ENCODE peak calls at places on chromosome 15, in nine cellular contexts. T is HL-60; E is breast epithelium; K is GM12878; O is PC-3; Q is endothelial cell of umbilical vein; G is heart right ventricle; C is activated CD8-positive, alpha-beta T cell treated with anti-CD3 and anti-CD28 coated beads for 36 hours; Y is B cell. R is an unnamed sample.

GRCh38 chr15:76973906-76974305 is 21.0 kb upstream of the PSTPIP1 start:
- DNase-seq in T (no peak), G (no peak), K (no peak), C (no peak), E (no peak), Q (no peak), O (no peak), Y (no peak), R (no peak)

GRCh38 chr15:31062310-31062964 is 39.1 kb downstream of the TRPM1 start:
- DNase-seq in T (no peak), G (no peak), C (no peak), K (no peak), E (no peak), Y (no peak), Q (peak), O (no peak), R (no peak)

GRCh38 chr15:72609862-72610261 is 44.6 kb upstream of the GOLGA6B start:
- DNase-seq in C (no peak), T (no peak), E (no peak), K (no peak), O (no peak), G (no peak), Q (no peak), Y (no peak), R (no peak)

GRCh38 chr15:71294636-71295241 is 179.5 kb downstream of the THSD4 start:
- DNase-seq in Y (no peak), E (no peak), C (no peak), K (no peak), G (no peak), T (no peak), O (peak), Q (no peak), R (no peak)

GRCh38 chr15:90914240-90915080 is 11.4 kb downstream of the MAN2A2 start:
- DNase-seq in K (no peak), T (peak), G (no peak), E (no peak), Q (no peak), C (no peak), O (no peak), Y (no peak), R (no peak)

GRCh38 chr15:70466895-70467529 is 296.3 kb downstream of the UACA start:
- DNase-seq in Y (peak), K (no peak), T (no peak), C (peak), Q (peak), E (no peak), O (peak), G (peak), R (peak)

GRCh38 chr15:97615114-97615513 is 345.4 kb upstream of the ARRDC4 start:
- DNase-seq in Q (no peak), C (no peak), E (no peak), K (no peak), Y (no peak), G (no peak), O (no peak), T (no peak), R (no peak)

GRCh38 chr15:60574801-60575631 is 96.1 kb upstream of the ICE2 start:
- DNase-seq in Q (peak), C (peak), G (no peak), O (no peak), K (no peak), T (no peak), E (no peak), Y (no peak), R (no peak)

GRCh38 chr15:85339976-85340665 is 40.3 kb upstream of the AKAP13 start:
- DNase-seq in G (no peak), K (no peak), Q (peak), Y (no peak), O (no peak), C (no peak), T (no peak), E (no peak), R (no peak)

GRCh38 chr15:94229591-94230365 is 1.6 kb upstream of the MCTP2 start:
- DNase-seq in O (peak), Y (peak), E (no peak), G (no peak), K (peak), Q (no peak), T (no peak), C (peak), R (peak)

GRCh38 chr15:71303977-71304376 is 188.7 kb downstream of the THSD4 start:
- DNase-seq in C (no peak), K (no peak), E (no peak), G (no peak), Q (no peak), Y (no peak), O (no peak), T (no peak), R (no peak)

GRCh38 chr15:71334874-71335273 is 219.6 kb downstream of the THSD4 start:
- DNase-seq in Y (no peak), T (no peak), K (no peak), C (no peak), G (no peak), O (no peak), E (no peak), Q (no peak), R (no peak)

GRCh38 chr15:70241031-70241430 is 143.3 kb upstream of the TLE3 start:
- DNase-seq in E (no peak), Q (no peak), Y (no peak), O (no peak), C (no peak), G (no peak), T (no peak), K (no peak), R (no peak)

GRCh38 chr15:95556866-95557225 is 773.7 kb upstream of the NR2F2 start:
- DNase-seq in T (no peak), C (no peak), K (no peak), E (no peak), G (peak), O (no peak), Q (peak), Y (no peak), R (no peak)

GRCh38 chr15:74620636-74621545 is 5.3 kb downstream of the CLK3 start:
- DNase-seq in C (peak), E (no peak), G (peak), K (no peak), Q (peak), Y (peak), O (peak), T (peak), R (peak)

GRCh38 chr15:66844747-66845145 is 142.7 kb downstream of the SMAD6 start:
- DNase-seq in T (no peak), O (no peak), C (no peak), K (no peak), E (no peak), G (no peak), Y (no peak), Q (no peak), R (no peak)

GRCh38 chr15:67307156-67307555 is 52.6 kb downstream of the IQCH start:
- DNase-seq in O (peak), Y (no peak), Q (peak), T (no peak), K (no peak), E (no peak), G (no peak), C (no peak), R (no peak)

GRCh38 chr15:65908876-65909275 is 39.6 kb downstream of the RAB11A start:
- DNase-seq in C (no peak), Y (no peak), E (no peak), K (no peak), G (no peak), O (no peak), T (no peak), Q (no peak), R (no peak)

GRCh38 chr15:56254270-56254669 is 10.6 kb upstream of the RFX7 start:
- DNase-seq in C (no peak), Q (no peak), E (no peak), T (no peak), Y (no peak), G (no peak), O (no peak), K (no peak), R (no peak)

GRCh38 chr15:56732135-56732880 is 1.0 kb downstream of the ZNF280D start:
- DNase-seq in E (no peak), C (peak), Y (peak), K (no peak), T (no peak), Q (peak), O (no peak), G (peak), R (no peak)

GRCh38 chr15:61227269-61228024 is 1.7 kb downstream of the RORA start:
- DNase-seq in T (no peak), Q (peak), E (no peak), G (peak), C (no peak), O (peak), K (no peak), Y (no peak), R (no peak)

GRCh38 chr15:80570553-80570952 is 124.6 kb upstream of the ABHD17C start:
- DNase-seq in O (no peak), G (no peak), K (no peak), Q (no peak), E (no peak), Y (no peak), C (no peak), T (no peak), R (no peak)

GRCh38 chr15:55937040-55937439 is 56.4 kb downstream of the NEDD4 start:
- DNase-seq in K (no peak), G (no peak), Q (peak), E (no peak), Y (no peak), T (no peak), C (no peak), O (no peak), R (no peak)

GRCh38 chr15:91113036-91113435 is 13.0 kb downstream of the SV2B start:
- DNase-seq in O (no peak), Y (no peak), C (no peak), K (no peak), T (no peak), Q (no peak), G (no peak), E (no peak), R (no peak)

GRCh38 chr15:88619796-88620195 is 1.3 kb upstream of the AEN start:
- DNase-seq in C (no peak), T (no peak), Y (no peak), K (no peak), O (no peak), E (no peak), G (no peak), Q (no peak), R (no peak)

GRCh38 chr15:88623061-88623460 is 1.9 kb downstream of the AEN start:
- DNase-seq in G (no peak), K (no peak), T (no peak), Y (no peak), E (no peak), C (peak), O (peak), Q (peak), R (peak)

GRCh38 chr15:88622605-88622975 is 1.4 kb downstream of the AEN start:
- DNase-seq in O (no peak), G (no peak), K (no peak), T (no peak), Y (peak), E (no peak), Q (no peak), C (no peak), R (no peak)

GRCh38 chr15:88621789-88622604 is 857 bp downstream of the AEN start:
- DNase-seq in Q (peak), E (no peak), G (no peak), C (peak), K (no peak), O (peak), Y (peak), T (peak), R (no peak)

GRCh38 chr15:88620995-88621772 is at the start of gene AEN:
- DNase-seq in Q (peak), O (peak), E (peak), C (peak), T (peak), G (peak), Y (peak), K (peak), R (peak)
- TF ChIP-seq CTCF in Q (no peak), O (no peak), E (no peak), C (no peak), T (no peak), G (peak), Y (no peak), K (no peak), R (no peak)

GRCh38 chr15:44501768-44502366 is 35.1 kb upstream of the EIF3J start:
- DNase-seq in G (no peak), T (peak), E (no peak), O (peak), C (no peak), Y (peak), Q (peak), K (no peak), R (no peak)
- TF ChIP-seq CTCF in G (peak), T (peak), E (no peak), O (peak), C (peak), Y (peak), Q (peak), K (peak), R (peak)

DNA sequence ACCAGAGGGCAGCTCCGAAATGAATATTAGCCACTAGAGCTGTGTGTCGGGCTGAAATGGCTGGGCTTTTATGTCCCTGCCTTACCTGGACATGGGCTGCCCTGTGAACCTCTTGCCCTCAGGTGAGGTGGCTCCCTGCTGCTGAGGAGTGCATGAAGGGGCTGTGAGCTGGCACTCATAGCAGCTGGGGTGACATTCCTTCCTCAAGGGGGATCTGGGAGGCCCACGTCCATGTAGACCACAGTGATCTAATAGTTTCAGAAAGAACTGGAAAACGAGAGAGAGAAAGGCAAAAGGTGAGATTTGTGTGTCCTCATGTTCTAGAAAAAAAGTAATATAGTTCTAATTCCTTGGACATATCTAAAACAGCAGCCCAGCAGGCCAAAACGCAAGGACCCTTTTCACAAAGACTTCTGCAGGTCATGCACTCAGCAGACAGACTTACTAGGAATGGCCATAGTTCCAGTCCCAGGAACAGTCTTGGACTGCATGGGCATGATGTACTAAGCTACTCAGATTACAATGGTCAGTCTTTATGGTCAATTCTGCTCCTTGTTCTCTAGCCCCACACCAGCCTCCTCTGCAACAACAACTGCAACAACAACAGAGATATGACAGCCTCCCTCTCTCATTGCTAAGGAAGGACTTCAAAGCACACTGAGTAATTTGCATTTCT is 10.8 kb upstream of the SLC24A5 start:
- DNase-seq in Q (no peak), K (no peak), T (no peak), E (no peak), G (no peak), C (no peak), O (no peak), Y (no peak), R (no peak)
- TF ChIP-seq CTCF in Q (no peak), K (no peak), T (no peak), E (no peak), G (no peak), C (no peak), O (no peak), Y (no peak), R (no peak)

GRCh38 chr15:86629409-86629808 is 549.7 kb downstream of the AGBL1 start:
- DNase-seq in E (no peak), O (peak), Y (no peak), C (no peak), G (no peak), T (no peak), K (no peak), Q (no peak), R (no peak)

GRCh38 chr15:86623236-86623635 is 543.6 kb downstream of the AGBL1 start:
- DNase-seq in C (no peak), E (no peak), K (no peak), Y (no peak), T (no peak), G (no peak), O (no peak), Q (no peak), R (no peak)

GRCh38 chr15:86620636-86621349 is 541.1 kb downstream of the AGBL1 start:
- DNase-seq in Q (no peak), K (no peak), O (no peak), T (no peak), C (no peak), E (no peak), Y (no peak), G (no peak), R (no peak)

GRCh38 chr15:86620113-86620512 is 540.4 kb downstream of the AGBL1 start:
- DNase-seq in G (no peak), T (no peak), O (no peak), K (no peak), E (no peak), Q (no peak), C (no peak), Y (no peak), R (no peak)

DNA sequence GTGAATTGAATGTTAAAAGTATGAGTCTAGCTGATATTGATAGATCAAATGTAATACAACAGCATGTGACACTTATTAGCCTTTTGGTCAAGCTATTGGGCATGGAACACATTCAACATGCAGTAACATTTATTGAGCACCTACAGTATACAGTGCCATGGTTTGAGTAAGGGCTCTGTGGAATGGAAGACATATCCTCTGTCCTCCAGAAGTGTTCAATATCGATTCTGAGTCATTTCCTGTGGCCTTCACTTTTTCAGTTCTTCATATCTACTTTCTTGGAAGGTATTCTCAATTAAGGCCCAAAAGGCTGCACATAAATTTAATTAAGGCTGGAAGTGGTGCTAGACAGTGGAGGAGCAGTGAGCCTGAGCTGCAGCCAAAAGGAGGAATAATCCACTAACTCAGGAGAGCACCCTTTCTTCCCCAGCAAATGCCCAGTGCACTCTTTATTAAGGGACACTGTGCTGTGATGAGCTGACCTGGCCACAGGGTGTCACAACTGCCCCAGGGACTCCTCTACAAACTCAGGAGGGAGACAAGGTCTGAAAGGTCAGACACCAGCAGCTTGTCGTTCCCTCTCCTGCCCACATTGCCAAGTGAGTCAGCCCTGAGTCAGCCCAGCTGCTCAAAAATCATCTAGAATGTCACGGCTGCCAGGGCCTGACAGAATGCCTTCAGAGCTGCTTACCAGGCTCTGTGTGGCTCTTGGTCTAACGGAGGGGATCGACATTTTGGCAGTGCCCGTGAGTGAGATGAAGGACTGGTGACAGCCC is 544.8 kb downstream of the AGBL1 start:
- DNase-seq in G (peak), C (peak), E (no peak), Y (no peak), Q (peak), T (no peak), K (no peak), O (peak), R (no peak)
- TF ChIP-seq CTCF in G (peak), C (peak), E (no peak), Y (no peak), Q (peak), T (peak), K (peak), O (peak), R (no peak)

R was measured in CD14-positive monocyte.